ENCODE peak calls at places on chromosomes 6 and 20, in four cellular contexts. P is heart left ventricle; F is HuH-7.5; A is stimulated activated CD4-positive, alpha-beta T cell treated with anti-CD3 and anti-CD28 coated beads, Interleukin-4, amount 100 ng/mL, for 48 hours. J is an unnamed sample.

GRCh38 chr6:34196116-34196832 is 40.4 kb upstream of the HMGA1 start:
- DNase-seq in P (peak), F (peak), A (peak), J (peak)

GRCh38 chr20:13821876-13822275 is 37.0 kb downstream of the NDUFAF5 start:
- DNase-seq in P (no peak), F (no peak), A (no peak), J (no peak)

GRCh38 chr6:48447251-48447650 is 336.3 kb upstream of the PTCHD4 start:
- DNase-seq in P (no peak), F (no peak), A (no peak), J (no peak)

GRCh38 chr20:64165866-64166600 is 1.8 kb downstream of the MYT1 start:
- DNase-seq in P (no peak), F (no peak), A (no peak), J (no peak)

GRCh38 chr20:50107086-50107645 is 5.8 kb downstream of the UBE2V1 start:
- DNase-seq in P (no peak), F (no peak), A (no peak), J (no peak)

GRCh38 chr20:4369798-4370124 is 351.9 kb upstream of the PRND start:
- DNase-seq in P (no peak), F (no peak), A (no peak), J (no peak)

GRCh38 chr20:52269327-52269726 is 77.7 kb upstream of the ZFP64 start:
- DNase-seq in P (no peak), F (no peak), A (no peak), J (no peak)

GRCh38 chr20:61535956-61536355 is 283.9 kb downstream of the CDH4 start:
- DNase-seq in P (no peak), F (no peak), A (no peak), J (no peak)

GRCh38 chr20:9517297-9518134 is 3.1 kb downstream of the LAMP5 start:
- DNase-seq in P (no peak), F (no peak), A (no peak), J (no peak)

GRCh38 chr6:107628878-107629277 is 139.0 kb downstream of the SOBP start:
- DNase-seq in P (no peak), F (no peak), A (no peak), J (no peak)

GRCh38 chr20:55375920-55376319 is 629.4 kb downstream of the CBLN4 start:
- DNase-seq in P (no peak), F (no peak), A (no peak), J (no peak)

GRCh38 chr20:33262658-33263065 is 20.4 kb upstream of the BPIFB1 start:
- DNase-seq in P (no peak), F (no peak), A (peak), J (no peak)

GRCh38 chr6:6707143-6707542 is 118.6 kb downstream of the LY86 start:
- DNase-seq in P (no peak), F (no peak), A (no peak), J (no peak)

GRCh38 chr20:4375881-4376280 is 345.8 kb upstream of the PRND start:
- DNase-seq in P (no peak), F (no peak), A (no peak), J (no peak)

GRCh38 chr6:42201382-42201781 is 6.6 kb upstream of the GUCA1B start:
- DNase-seq in P (no peak), F (no peak), A (no peak), J (no peak)

GRCh38 chr6:151413372-151414145 is 22.2 kb upstream of the ZBTB2 start:
- DNase-seq in P (no peak), F (no peak), A (no peak), J (no peak)

GRCh38 chr6:5054427-5054873 is 30.7 kb upstream of the PPP1R3G start:
- DNase-seq in P (no peak), F (no peak), A (no peak), J (no peak)

GRCh38 chr6:35258858-35259193 is 709 bp upstream of the ZNF76 start:
- DNase-seq in P (peak), F (peak), A (no peak), J (no peak)

GRCh38 chr6:35600659-35601125 is 88.0 kb upstream of the TULP1 start:
- DNase-seq in P (no peak), F (no peak), A (no peak), J (no peak)

GRCh38 chr20:31979713-31980426 is 11.9 kb downstream of the XKR7 start:
- DNase-seq in P (no peak), F (no peak), A (no peak), J (no peak)

GRCh38 chr6:24240380-24240779 is 114.4 kb downstream of the NRSN1 start:
- DNase-seq in P (no peak), F (no peak), A (no peak), J (no peak)

GRCh38 chr6:41428402-41428994 is 93.1 kb downstream of the NCR2 start:
- DNase-seq in P (peak), F (no peak), A (no peak), J (no peak)

GRCh38 chr6:34143884-34144580 is 1.9 kb downstream of the GRM4 start:
- DNase-seq in P (no peak), F (peak), A (peak), J (peak)

GRCh38 chr6:33018904-33019303 is 9.5 kb upstream of the HLA-DOA start:
- DNase-seq in P (peak), F (no peak), A (no peak), J (no peak)

GRCh38 chr6:111843347-111844147 is 29.7 kb downstream of the FYN start:
- DNase-seq in P (no peak), F (no peak), A (peak), J (no peak)

GRCh38 chr6:106870069-106870468 is 104.5 kb downstream of the CD24 start:
- DNase-seq in P (no peak), F (no peak), A (no peak), J (peak)

GRCh38 chr20:10728873-10729670 is 55.3 kb upstream of the JAG1 start:
- DNase-seq in P (no peak), F (no peak), A (no peak), J (no peak)

GRCh38 chr6:41636803-41637178 is 1.5 kb upstream of the MDFI start:
- DNase-seq in P (no peak), F (no peak), A (no peak), J (peak)

J was measured in A549.